ENCODE peak calls at places on chromosomes 6 and 20, in seven cellular contexts. D is posterior vena cava; Z is COR-L47; M is ureter; K is NCI-H524; B is WTC11; L is activated T-helper 2 cell treated with anti-CD3 and anti-CD28 coated beads, Interferon-gamma antibody, Interleukin-2, Interleukin-4, amounts not matched to agents 10 μg/mL and 5 μg/mL and 100 μg/mL, durations not matched to agents 14 hours and 24 hours and 36 hours. I is an unnamed sample.

GRCh38 chr6:31498748-31499147 is 803 bp downstream of the MICB start:
- DNase-seq in K (no peak), D (peak; percentile 84), B (peak; percentile 49), M (no peak), L (no peak), Z (no peak), I (no peak)

GRCh38 chr6:128327890-128328289 is 192.5 kb downstream of the PTPRK start:
- DNase-seq in D (no peak), Z (peak; percentile 15), M (no peak), K (peak; percentile 85), B (peak; percentile 22), L (peak; percentile 9), I (peak; percentile 81)

GRCh38 chr6:116492331-116493067 is 18.9 kb upstream of the CALHM5 start:
- DNase-seq in D (no peak), L (no peak), M (no peak), K (no peak), B (no peak), Z (no peak), I (peak; percentile 97)

GRCh38 chr20:54103067-54103761 is 32.8 kb upstream of the BCAS1 start:
- DNase-seq in M (peak; percentile 59), B (peak; percentile 88), K (peak; percentile 55), L (peak; percentile 67), D (peak; percentile 92), Z (peak; percentile 25), I (peak; percentile 82)

GRCh38 chr6:1485678-1486077 is 96.3 kb downstream of the FOXF2 start:
- DNase-seq in Z (no peak), L (no peak), B (no peak), D (peak; percentile 19), K (no peak), M (no peak), I (no peak)

GRCh38 chr6:73515204-73516101 is 5.4 kb downstream of the EEF1A1 start:
- DNase-seq in M (peak; percentile 59), K (peak; percentile 66), B (peak; percentile 23), D (no peak), Z (peak; percentile 32), L (no peak), I (peak; percentile 92)

GRCh38 chr6:40532349-40533028 is 54.7 kb downstream of the LRFN2 start:
- DNase-seq in B (no peak), K (no peak), M (no peak), Z (peak; percentile 85), D (no peak), L (no peak), I (no peak)

GRCh38 chr6:42963855-42964605 is 3.5 kb downstream of the GNMT start:
- DNase-seq in K (peak; percentile 53), M (no peak), L (no peak), Z (peak; percentile 34), B (peak; percentile 87), D (no peak), I (peak; percentile 89)

GRCh38 chr20:38395165-38395564 is 40.0 kb downstream of the SNHG17 start:
- DNase-seq in L (no peak), B (no peak), Z (no peak), M (no peak), D (no peak), K (no peak), I (no peak)